ENCODE peak calls at places on chromosomes 2 and 18, in seven cellular contexts. W is activated CD4-positive, alpha-beta T cell treated with anti-CD3 and anti-CD28 coated beads, Interleukin-2, amount 50 U/mL, for 1 hour; C is activated T-cell treated with anti-CD3 and anti-CD28 coated beads, Interleukin-2, amount 50 U/mL, for 1 hour; I is H9; K is left cardiac atrium; B is stimulated activated CD8-positive, alpha-beta memory T cell treated with anti-CD3 and anti-CD28 coated beads, Interleukin-15, amount 100 ng/mL, for 1 hour; R is NCI-H460. X is an unnamed sample.

GRCh38 chr18:44651453-44651852 is 29.2 kb upstream of the SETBP1 start:
- DNase-seq in I (no peak), R (peak; percentile 65), C (no peak), K (no peak), B (no peak), W (no peak), X (no peak)

GRCh38 chr2:166410828-166411472 is 35.2 kb upstream of the SCN9A start:
- DNase-seq in R (peak; percentile 81), B (no peak), I (no peak), K (no peak), C (no peak), W (no peak), X (no peak)

GRCh38 chr2:234840336-234840735 is 111.5 kb upstream of the SH3BP4 start:
- DNase-seq in W (no peak), K (peak; percentile 46), C (no peak), I (peak; percentile 55), R (peak; percentile 83), B (no peak), X (peak; percentile 40)

GRCh38 chr2:219484343-219485200 is 14.1 kb upstream of the GMPPA start:
- DNase-seq in W (no peak), B (no peak), I (no peak), R (no peak), K (no peak), C (peak; percentile 34), X (no peak)

GRCh38 chr2:24164416-24164973 is 10.4 kb upstream of the FAM228A start:
- DNase-seq in K (peak; percentile 24), W (peak; percentile 14), R (peak; percentile 11), C (peak; percentile 49), I (peak; percentile 69), B (peak; percentile 2), X (peak; percentile 42)

GRCh38 chr18:39302481-39302880 is 1736.9 kb upstream of the CELF4 start:
- DNase-seq in C (no peak), B (no peak), K (no peak), R (no peak), W (no peak), I (no peak), X (no peak)

GRCh38 chr2:26654061-26654340 is 12.8 kb upstream of the CIB4 start:
- DNase-seq in C (no peak), W (no peak), B (no peak), I (no peak), K (no peak), R (no peak), X (no peak)

GRCh38 chr2:147569426-147569825 is 275.4 kb upstream of the ACVR2A start:
- DNase-seq in W (no peak), B (no peak), I (no peak), R (no peak), C (no peak), K (no peak), X (no peak)

GRCh38 chr2:25257032-25257455 is 84.7 kb downstream of the DNMT3A start:
- DNase-seq in W (no peak), B (no peak), R (no peak), I (no peak), C (no peak), K (no peak), X (peak; percentile 61)

GRCh38 chr2:233032551-233033320 is at the start of gene NEU2:
- DNase-seq in C (no peak), K (no peak), B (no peak), I (no peak), R (no peak), W (no peak), X (no peak)

GRCh38 chr2:163735692-163736432 is at the start of gene FIGN:
- DNase-seq in K (peak; percentile 80), W (no peak), B (no peak), I (peak; percentile 82), C (no peak), R (peak; percentile 75), X (peak; percentile 79)

GRCh38 chr2:109681633-109682032 is 67.5 kb downstream of the SOWAHC start:
- DNase-seq in W (no peak), B (no peak), R (no peak), C (no peak), I (no peak), K (no peak), X (no peak)

GRCh38 chr2:128613876-128614275 is 295.2 kb upstream of the HS6ST1 start:
- DNase-seq in C (no peak), W (no peak), K (no peak), R (no peak), I (no peak), B (no peak), X (no peak)

GRCh38 chr2:28403388-28403956 is 10.8 kb downstream of the FOSL2 start:
- DNase-seq in W (no peak), R (no peak), B (no peak), I (no peak), K (no peak), C (no peak), X (no peak)

GRCh38 chr2:214277880-214278279 is 133.0 kb upstream of the VWC2L start:
- DNase-seq in B (no peak), C (no peak), W (no peak), R (no peak), K (no peak), I (no peak), X (no peak)

GRCh38 chr2:55581435-55581834 is 36.0 kb downstream of the PPP4R3B start:
- DNase-seq in B (no peak), K (no peak), C (no peak), W (no peak), I (no peak), R (peak; percentile 25), X (no peak)

GRCh38 chr2:96952976-96953610 is 33.3 kb downstream of the FAM178B start:
- DNase-seq in R (no peak), B (no peak), I (no peak), K (no peak), W (no peak), C (no peak), X (peak; percentile 67)

GRCh38 chr2:50535971-50536759 is 495.8 kb downstream of the NRXN1 start:
- DNase-seq in R (peak; percentile 25), W (no peak), B (no peak), I (no peak), C (no peak), K (no peak), X (peak; percentile 68)

GRCh38 chr2:218663901-218664300 is 4.4 kb downstream of the BCS1L start:
- DNase-seq in K (no peak), C (no peak), R (no peak), W (no peak), I (no peak), B (no peak), X (no peak)

GRCh38 chr2:168964251-168964807 is 63.2 kb downstream of the G6PC2 start:
- DNase-seq in W (no peak), K (no peak), B (no peak), R (no peak), I (no peak), C (no peak), X (no peak)

GRCh38 chr2:160043265-160043664 is 19.1 kb downstream of the PLA2R1 start:
- DNase-seq in R (no peak), W (no peak), I (no peak), C (no peak), K (no peak), B (no peak), X (no peak)

GRCh38 chr2:104871566-104872033 is 17.7 kb downstream of the POU3F3 start:
- DNase-seq in K (no peak), R (no peak), W (no peak), C (no peak), B (no peak), I (no peak), X (no peak)

GRCh38 chr2:102256281-102256680 is 55.1 kb upstream of the IL1RL1 start:
- DNase-seq in K (no peak), R (no peak), I (no peak), B (no peak), C (no peak), W (no peak), X (no peak)

GRCh38 chr2:201257381-201257940 is 2.9 kb upstream of the CASP8 start:
- DNase-seq in I (peak; percentile 35), K (peak; percentile 40), W (peak; percentile 50), C (peak; percentile 65), R (no peak), B (no peak), X (peak; percentile 69)

GRCh38 chr2:8539743-8540551 is 141.9 kb upstream of the ID2 start:
- DNase-seq in K (peak; percentile 40), R (no peak), B (no peak), W (no peak), I (peak; percentile 65), C (no peak), X (no peak)

GRCh38 chr2:24334245-24334633 is 26.1 kb downstream of the ITSN2 start:
- DNase-seq in B (no peak), I (no peak), R (no peak), W (no peak), C (no peak), K (no peak), X (no peak)

GRCh38 chr2:120607506-120607905 is 128.2 kb upstream of the GLI2 start:
- DNase-seq in C (no peak), R (no peak), I (no peak), K (no peak), B (no peak), W (no peak), X (no peak)

GRCh38 chr18:31447530-31448191 is at the start of gene DSG3:
- DNase-seq in R (no peak), C (no peak), B (no peak), W (no peak), K (no peak), I (no peak), X (no peak)

GRCh38 chr18:48996901-48997463 is 46.2 kb upstream of the SMAD7 start:
- DNase-seq in R (peak; percentile 47), C (peak; percentile 48), W (peak; percentile 25), I (no peak), B (no peak), K (peak; percentile 3), X (no peak)

GRCh38 chr2:143176606-143177005 is 47.4 kb downstream of the ARHGAP15 start:
- DNase-seq in C (no peak), I (no peak), W (peak; percentile 4), R (no peak), K (no peak), B (no peak), X (no peak)

GRCh38 chr2:78861546-78861945 is 164.0 kb upstream of the REG3G start:
- DNase-seq in K (no peak), R (peak; percentile 16), C (no peak), W (no peak), I (no peak), B (no peak), X (peak; percentile 15)

GRCh38 chr2:24722141-24722790 is 70.9 kb downstream of the PTRHD1 start:
- DNase-seq in K (no peak), C (no peak), I (no peak), W (no peak), R (no peak), B (no peak), X (peak; percentile 13)

GRCh38 chr18:48003426-48004349 is 73.2 kb upstream of the SMAD2 start:
- DNase-seq in C (no peak), I (no peak), R (peak; percentile 98), B (no peak), W (no peak), K (peak; percentile 67), X (no peak)

GRCh38 chr2:20139828-20140227 is 85.1 kb downstream of the SDC1 start:
- DNase-seq in B (no peak), I (no peak), K (no peak), C (no peak), W (no peak), R (no peak), X (no peak)

GRCh38 chr2:108916397-108917077 is 72.5 kb downstream of the EDAR start:
- DNase-seq in I (peak; percentile 18), R (no peak), W (no peak), K (no peak), C (no peak), B (no peak), X (no peak)

GRCh38 chr2:3589086-3589485 is 5.8 kb upstream of the COLEC11 start:
- DNase-seq in R (no peak), C (no peak), W (no peak), K (no peak), B (no peak), I (no peak), X (no peak)

GRCh38 chr18:54235871-54236270 is 11.4 kb upstream of the MBD2 start:
- DNase-seq in I (no peak), B (no peak), W (no peak), K (no peak), R (peak; percentile 47), C (no peak), X (no peak)

GRCh38 chr2:3413642-3414041 is 34.1 kb downstream of the TRAPPC12 start:
- DNase-seq in K (no peak), C (no peak), I (no peak), W (no peak), B (no peak), R (no peak), X (no peak)